ENCODE peak calls at places on chromosomes 11 and 22, in six cellular contexts. N is IMR-90, Z is BJ, V is ovary, R is cardiac fibroblast, K is kidney epithelial cell. J is an unnamed sample.

GRCh38 chr11:113685650-113686349 is 20.3 kb downstream of the TMPRSS5 start:
- DNase-seq in N (no peak), Z (no peak), V (no peak), R (no peak), K (no peak), J (no peak)

GRCh38 chr22:36085476-36086169 is 57.0 kb upstream of the RBFOX2 start:
- DNase-seq in N (no peak), Z (no peak), V (no peak), R (no peak), K (no peak), J (no peak)

GRCh38 chr22:23110922-23111527 is 30.8 kb downstream of the RSPH14 start:
- DNase-seq in N (no peak), Z (no peak), V (no peak), R (no peak), K (no peak), J (no peak)

GRCh38 chr11:28674432-28675076 is 566.4 kb downstream of the METTL15 start:
- DNase-seq in N (peak; percentile 67), Z (peak; percentile 94), V (no peak), R (peak; percentile 53), K (no peak), J (no peak)

GRCh38 chr11:6968816-6969215 is 42.6 kb downstream of the ZNF215 start:
- DNase-seq in N (peak; percentile 82), Z (peak; percentile 37), V (no peak), R (peak; percentile 13), K (no peak), J (no peak)

GRCh38 chr11:130827697-130828377 is 88.4 kb downstream of the SNX19 start:
- DNase-seq in N (peak; percentile 82), Z (no peak), V (peak; percentile 74), R (peak; percentile 88), K (no peak), J (no peak)

GRCh38 chr11:129312741-129313587 is 62.7 kb upstream of the BARX2 start:
- DNase-seq in N (peak; percentile 27), Z (no peak), V (no peak), R (peak; percentile 29), K (no peak), J (no peak)

GRCh38 chr11:68961245-68961644 is 19.5 kb downstream of the MRGPRD start:
- DNase-seq in N (no peak), Z (no peak), V (peak; percentile 33), R (no peak), K (no peak), J (no peak)

GRCh38 chr11:102330226-102330625 is 12.9 kb downstream of the BIRC3 start:
- DNase-seq in N (peak; percentile 28), Z (no peak), V (no peak), R (no peak), K (no peak), J (no peak)

GRCh38 chr11:110447897-110448522 is 18.3 kb downstream of the FDX1 start:
- DNase-seq in N (no peak), Z (no peak), V (no peak), R (peak; percentile 7), K (no peak), J (no peak)

GRCh38 chr11:83194284-83195175 is 1.0 kb downstream of the ANKRD42 start:
- DNase-seq in N (peak; percentile 77), Z (peak; percentile 17), V (peak; percentile 70), R (peak; percentile 82), K (peak; percentile 32), J (peak; percentile 2)

GRCh38 chr11:71251761-71252433 is 480 bp downstream of the SHANK2 start:
- DNase-seq in N (no peak), Z (no peak), V (no peak), R (no peak), K (no peak), J (no peak)

GRCh38 chr11:910044-910588 is 494 bp downstream of the CHID1 start:
- DNase-seq in N (no peak), Z (no peak), V (no peak), R (no peak), K (no peak), J (no peak)

GRCh38 chr11:18171377-18172000 is 1.1 kb upstream of the MRGPRX4 start:
- DNase-seq in N (no peak), Z (no peak), V (no peak), R (peak; percentile 15), K (no peak), J (no peak)

GRCh38 chr11:6175440-6175839 is 5.3 kb upstream of the OR52B2 start:
- DNase-seq in N (no peak), Z (no peak), V (no peak), R (no peak), K (no peak), J (no peak)

GRCh38 chr11:79253280-79253679 is 187.6 kb downstream of the TENM4 start:
- DNase-seq in N (no peak), Z (no peak), V (no peak), R (no peak), K (no peak), J (no peak)

GRCh38 chr11:62611705-62612365 is 740 bp downstream of the EML3 start:
- DNase-seq in N (peak; percentile 60), Z (no peak), V (peak; percentile 86), R (peak; percentile 90), K (no peak), J (no peak)

GRCh38 chr22:17865183-17866055 is 91.2 kb upstream of the BID start:
- DNase-seq in N (no peak), Z (no peak), V (no peak), R (no peak), K (no peak), J (no peak)

GRCh38 chr11:57071829-57072228 is 83.1 kb downstream of the OR5AK2 start:
- DNase-seq in N (peak; percentile 37), Z (peak; percentile 14), V (no peak), R (peak; percentile 76), K (no peak), J (no peak)

DNA sequence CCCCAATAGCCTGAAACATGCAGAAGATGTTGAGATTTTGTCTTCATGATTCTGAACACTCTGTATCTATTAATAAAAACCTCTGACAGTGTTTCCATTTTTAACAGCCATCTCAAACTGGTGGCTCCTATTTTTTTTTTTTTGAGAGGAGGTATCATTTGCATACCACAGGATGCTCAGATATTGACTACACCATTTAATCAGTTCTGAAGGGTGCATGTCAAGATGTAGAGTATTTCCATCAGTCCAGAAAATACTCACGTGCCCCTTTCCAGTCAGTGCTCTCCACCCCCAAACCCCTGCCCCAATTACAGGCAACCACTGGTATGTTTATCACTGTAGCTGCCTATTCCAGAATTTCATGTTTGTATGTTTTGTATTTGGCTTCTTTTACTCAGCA is 85.3 kb upstream of the SORL1-AS1 start:
- DNase-seq in N (no peak), Z (no peak), V (no peak), R (no peak), K (no peak), J (no peak)
- H3K4me3 ChIP-seq in N (no peak overlapping the region), Z (no peak overlapping the region), V (no peak overlapping the region), R (no peak overlapping the region), K (no peak overlapping the region), J (no peak overlapping the region)

GRCh38 chr11:75507571-75507970 is 18.2 kb downstream of the GDPD5 start:
- DNase-seq in N (no peak), Z (no peak), V (no peak), R (no peak), K (no peak), J (no peak)

GRCh38 chr11:75510626-75511025 is 15.1 kb downstream of the GDPD5 start:
- DNase-seq in N (no peak), Z (no peak), V (no peak), R (no peak), K (no peak), J (no peak)

GRCh38 chr11:75508051-75508561 is 17.6 kb downstream of the GDPD5 start:
- DNase-seq in N (no peak), Z (no peak), V (no peak), R (no peak), K (no peak), J (no peak)

GRCh38 chr11:75510011-75510595 is 15.6 kb downstream of the GDPD5 start:
- DNase-seq in N (no peak), Z (no peak), V (no peak), R (no peak), K (no peak), J (no peak)

DNA sequence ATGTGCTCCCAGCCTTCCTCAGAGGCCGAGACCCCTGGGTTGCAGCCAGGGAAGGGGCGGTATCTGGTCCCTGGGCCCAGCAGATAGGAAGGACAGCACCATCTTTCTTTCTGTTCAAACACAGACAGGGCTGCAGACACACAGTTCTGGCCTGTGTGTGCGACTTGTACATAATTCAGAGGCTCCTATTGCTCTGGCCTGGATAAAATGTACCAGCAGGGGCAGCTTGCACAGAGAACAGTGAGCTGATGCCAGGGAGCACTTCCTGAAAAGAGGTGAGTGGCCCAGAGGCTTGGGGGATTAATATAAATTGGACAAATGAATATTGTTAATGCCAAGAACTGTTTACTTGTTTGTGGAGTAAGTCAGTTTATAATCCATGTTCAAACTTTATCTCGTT is 16.5 kb downstream of the GDPD5 start:
- DNase-seq in N (no peak), Z (no peak), V (no peak), R (no peak), K (no peak), J (no peak)
- TF ChIP-seq CTCF in N (no peak), Z (no peak), V (no peak), R (no peak), K (no peak), J (peak; percentile 5)

GRCh38 chr22:40156001-40156516 is 21.7 kb upstream of the TNRC6B start:
- DNase-seq in N (peak; percentile 85), Z (no peak), V (no peak), R (peak; percentile 50), K (peak; percentile 54), J (no peak)
- H3K4me3 ChIP-seq in N (no peak overlapping the region), Z (no peak overlapping the region), V (no peak overlapping the region), R (no peak overlapping the region), K (no peak overlapping the region), J (no peak overlapping the region)

DNA sequence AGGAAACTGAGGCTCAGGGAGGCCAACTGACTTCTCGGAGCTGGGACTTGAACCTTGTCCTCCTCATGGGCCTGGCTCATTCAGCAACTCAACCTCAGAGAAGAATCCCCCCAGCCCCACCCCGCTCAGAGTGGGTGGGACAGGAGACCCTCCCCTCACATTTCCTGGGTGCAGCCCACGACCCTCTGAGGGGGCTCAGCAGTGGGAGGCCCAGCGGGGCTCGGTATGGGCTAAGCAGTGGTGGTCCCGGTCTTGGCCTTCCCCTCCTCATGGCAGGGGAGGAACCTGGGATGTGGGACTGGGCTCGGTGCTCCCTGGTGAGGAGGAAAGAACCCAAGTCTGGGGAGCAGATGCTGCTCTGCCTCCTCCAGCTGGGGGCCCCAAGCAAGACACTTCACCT is 14.2 kb upstream of the CABP7 start:
- DNase-seq in N (no peak), Z (no peak), V (no peak), R (no peak), K (no peak), J (no peak)
- TF ChIP-seq CTCF in N (no peak), Z (no peak), V (no peak), R (no peak), K (no peak), J (no peak)

GRCh38 chr11:15551897-15552851 is 437.5 kb downstream of the INSC start:
- DNase-seq in N (no peak), Z (no peak), V (no peak), R (no peak), K (no peak), J (no peak)
- H3K4me3 ChIP-seq in N (no peak overlapping the region), Z (no peak overlapping the region), V (no peak overlapping the region), R (no peak overlapping the region), K (no peak overlapping the region), J (no peak overlapping the region)